ENCODE peak calls at places on chromosomes 3 and 15, in four cellular contexts. One of them, this sample, is unnamed.

GRCh38 chr3:112699436-112699978 is 58.6 kb upstream of the CCDC80 start:
- DNase-seq in prostate gland: no peak
- DNase-seq in iris pigment epithelial cell: peak
- DNase-seq in HepG2: no peak
- DNase-seq in this sample: no peak

GRCh38 chr3:160801386-160802118 is 45.5 kb downstream of the PPM1L start:
- DNase-seq in prostate gland: no peak
- DNase-seq in HepG2: no peak
- DNase-seq in iris pigment epithelial cell: no peak
- DNase-seq in this sample: no peak

GRCh38 chr3:65479967-65480366 is 558.8 kb downstream of the MAGI1 start:
- DNase-seq in iris pigment epithelial cell: peak
- DNase-seq in prostate gland: no peak
- DNase-seq in HepG2: no peak
- DNase-seq in this sample: no peak

GRCh38 chr15:66070220-66070934 is 183.2 kb downstream of the MEGF11 start:
- DNase-seq in prostate gland: no peak
- DNase-seq in HepG2: no peak
- DNase-seq in iris pigment epithelial cell: no peak
- DNase-seq in this sample: no peak

GRCh38 chr15:90062023-90062728 is 40.1 kb downstream of the IDH2 start:
- DNase-seq in iris pigment epithelial cell: peak
- DNase-seq in HepG2: no peak
- DNase-seq in prostate gland: peak
- DNase-seq in this sample: no peak

GRCh38 chr15:44300567-44300966 is 12.0 kb downstream of the GOLM2 start:
- DNase-seq in prostate gland: no peak
- DNase-seq in iris pigment epithelial cell: no peak
- DNase-seq in HepG2: no peak
- DNase-seq in this sample: no peak

GRCh38 chr3:15794842-15795562 is 2.8 kb downstream of the ANKRD28 start:
- DNase-seq in HepG2: no peak
- DNase-seq in prostate gland: no peak
- DNase-seq in iris pigment epithelial cell: peak
- DNase-seq in this sample: no peak

GRCh38 chr3:51948016-51948580 is 5.9 kb downstream of the PARP3 start:
- DNase-seq in prostate gland: no peak
- DNase-seq in HepG2: no peak
- DNase-seq in iris pigment epithelial cell: no peak
- DNase-seq in this sample: no peak

GRCh38 chr3:170809975-170810357 is 60.0 kb downstream of the RPL22L1 start:
- DNase-seq in HepG2: no peak
- DNase-seq in prostate gland: no peak
- DNase-seq in iris pigment epithelial cell: peak
- DNase-seq in this sample: no peak

GRCh38 chr3:88985491-88985890 is 121.9 kb upstream of the EPHA3 start:
- DNase-seq in prostate gland: no peak
- DNase-seq in iris pigment epithelial cell: peak
- DNase-seq in HepG2: no peak
- DNase-seq in this sample: no peak

GRCh38 chr3:50154840-50155490 is at the start of gene SEMA3F:
- DNase-seq in prostate gland: peak
- DNase-seq in iris pigment epithelial cell: peak
- DNase-seq in HepG2: peak
- DNase-seq in this sample: peak

GRCh38 chr3:57145852-57146251 is 19.3 kb downstream of the IL17RD start:
- DNase-seq in iris pigment epithelial cell: no peak
- DNase-seq in prostate gland: no peak
- DNase-seq in HepG2: no peak
- DNase-seq in this sample: no peak

GRCh38 chr3:135513106-135514063 is 452.1 kb upstream of the PPP2R3A start:
- DNase-seq in iris pigment epithelial cell: peak
- DNase-seq in HepG2: no peak
- DNase-seq in prostate gland: no peak
- DNase-seq in this sample: no peak

GRCh38 chr3:171420667-171421066 is 39.5 kb downstream of the TNIK start:
- DNase-seq in iris pigment epithelial cell: peak
- DNase-seq in prostate gland: no peak
- DNase-seq in HepG2: no peak
- DNase-seq in this sample: no peak

GRCh38 chr3:108190346-108190745 is 31.9 kb downstream of the IFT57 start:
- DNase-seq in prostate gland: no peak
- DNase-seq in iris pigment epithelial cell: peak
- DNase-seq in HepG2: no peak
- DNase-seq in this sample: no peak

GRCh38 chr15:78306176-78306774 is 6.9 kb upstream of the SKIC8 start:
- DNase-seq in prostate gland: no peak
- DNase-seq in HepG2: no peak
- DNase-seq in iris pigment epithelial cell: peak
- DNase-seq in this sample: no peak

GRCh38 chr15:66846811-66847210 is 144.8 kb downstream of the SMAD6 start:
- DNase-seq in HepG2: no peak
- DNase-seq in iris pigment epithelial cell: no peak
- DNase-seq in prostate gland: no peak
- DNase-seq in this sample: no peak

GRCh38 chr3:56452085-56452484 is 16.2 kb downstream of the ERC2 start:
- DNase-seq in iris pigment epithelial cell: no peak
- DNase-seq in HepG2: no peak
- DNase-seq in prostate gland: no peak
- DNase-seq in this sample: no peak

GRCh38 chr3:50652709-50653108 is 22.0 kb upstream of the DOCK3 start:
- DNase-seq in iris pigment epithelial cell: peak
- DNase-seq in prostate gland: no peak
- DNase-seq in HepG2: peak
- DNase-seq in this sample: peak

GRCh38 chr15:82995938-82996337 is 9.9 kb downstream of the RAMAC start:
- DNase-seq in prostate gland: no peak
- DNase-seq in HepG2: no peak
- DNase-seq in iris pigment epithelial cell: peak
- DNase-seq in this sample: no peak

GRCh38 chr15:37783290-37783689 is 151.2 kb upstream of the TMCO5A start:
- DNase-seq in HepG2: no peak
- DNase-seq in prostate gland: no peak
- DNase-seq in iris pigment epithelial cell: no peak
- DNase-seq in this sample: no peak

GRCh38 chr15:32659340-32659831 is 17.9 kb downstream of the SCG5 start:
- DNase-seq in iris pigment epithelial cell: no peak
- DNase-seq in HepG2: peak
- DNase-seq in prostate gland: peak
- DNase-seq in this sample: no peak

GRCh38 chr3:24264748-24265158 is 229.9 kb downstream of the THRB start:
- DNase-seq in iris pigment epithelial cell: peak
- DNase-seq in prostate gland: no peak
- DNase-seq in HepG2: peak
- DNase-seq in this sample: no peak

GRCh38 chr3:124701687-124702086 is 28.6 kb upstream of the UMPS start:
- DNase-seq in HepG2: peak
- DNase-seq in prostate gland: no peak
- DNase-seq in iris pigment epithelial cell: peak
- DNase-seq in this sample: no peak

GRCh38 chr3:176352716-176353334 is 844.5 kb downstream of the TBL1XR1 start:
- DNase-seq in HepG2: no peak
- DNase-seq in iris pigment epithelial cell: peak
- DNase-seq in prostate gland: no peak
- DNase-seq in this sample: no peak

GRCh38 chr3:145815707-145816413 is 345.1 kb downstream of the PLOD2 start:
- DNase-seq in iris pigment epithelial cell: no peak
- DNase-seq in prostate gland: no peak
- DNase-seq in HepG2: no peak
- DNase-seq in this sample: no peak

GRCh38 chr15:89499156-89499555 is 2.8 kb upstream of the RHCG start:
- DNase-seq in iris pigment epithelial cell: no peak
- DNase-seq in HepG2: no peak
- DNase-seq in prostate gland: no peak
- DNase-seq in this sample: no peak

GRCh38 chr15:85875756-85876155 is 81.0 kb upstream of the KLHL25 start:
- DNase-seq in HepG2: no peak
- DNase-seq in prostate gland: no peak
- DNase-seq in iris pigment epithelial cell: no peak
- DNase-seq in this sample: no peak

GRCh38 chr3:42979044-42979962 is at the start of gene GASK1A:
- DNase-seq in prostate gland: peak
- DNase-seq in iris pigment epithelial cell: peak
- DNase-seq in HepG2: no peak
- DNase-seq in this sample: no peak

GRCh38 chr3:29384640-29385039 is 103.8 kb downstream of the RBMS3 start:
- DNase-seq in prostate gland: no peak
- DNase-seq in HepG2: no peak
- DNase-seq in iris pigment epithelial cell: peak
- DNase-seq in this sample: no peak

GRCh38 chr3:38834110-38834509 is 18.1 kb upstream of the SCN10A start:
- DNase-seq in prostate gland: peak
- DNase-seq in iris pigment epithelial cell: peak
- DNase-seq in HepG2: peak
- DNase-seq in this sample: no peak

GRCh38 chr15:74783808-74784175 is 1.9 kb downstream of the CSK start:
- DNase-seq in prostate gland: no peak
- DNase-seq in iris pigment epithelial cell: no peak
- DNase-seq in HepG2: no peak
- DNase-seq in this sample: no peak

GRCh38 chr15:88891540-88892254 is 3.6 kb downstream of the HAPLN3 start:
- DNase-seq in iris pigment epithelial cell: no peak
- DNase-seq in prostate gland: no peak
- DNase-seq in HepG2: no peak
- DNase-seq in this sample: no peak

GRCh38 chr15:76338555-76339301 is 2.2 kb downstream of the ISL2 start:
- DNase-seq in prostate gland: no peak
- DNase-seq in iris pigment epithelial cell: no peak
- DNase-seq in HepG2: no peak
- DNase-seq in this sample: no peak

GRCh38 chr15:64348455-64348854 is 7.5 kb downstream of the CSNK1G1 start:
- DNase-seq in iris pigment epithelial cell: no peak
- DNase-seq in prostate gland: no peak
- DNase-seq in HepG2: no peak
- DNase-seq in this sample: no peak

GRCh38 chr3:194598771-194599557 is 34.3 kb downstream of the TMEM44 start:
- DNase-seq in prostate gland: no peak
- DNase-seq in HepG2: no peak
- DNase-seq in iris pigment epithelial cell: peak
- DNase-seq in this sample: no peak

GRCh38 chr15:51970981-51971352 is 611 bp downstream of the LEO1 start:
- DNase-seq in HepG2: no peak
- DNase-seq in iris pigment epithelial cell: no peak
- DNase-seq in prostate gland: no peak
- DNase-seq in this sample: no peak